ENCODE peak calls at places on chromosome 13, in seven cellular contexts. S is HepG2, U is SK-N-SH, G is K562, E is HCT116, J is H1, I is GM12878. R is an unnamed sample.

GRCh38 chr13:44141213-44141724 is 232.4 kb upstream of the SERP2 start:
- DNase-seq in I (no peak), E (no peak), U (no peak), J (no peak), G (no peak), S (no peak), R (no peak)

GRCh38 chr13:95643471-95643813 is 1.1 kb downstream of the DZIP1 start:
- DNase-seq in I (no peak), U (peak; percentile 57), J (no peak), G (no peak), E (no peak), S (peak; percentile 6), R (no peak)

GRCh38 chr13:62625214-62625613 is 1209.6 kb upstream of the PCDH20 start:
- DNase-seq in J (no peak), I (no peak), S (no peak), U (no peak), E (no peak), G (no peak), R (no peak)

GRCh38 chr13:19864339-19865309 is 1.2 kb upstream of the ZMYM5 start:
- DNase-seq in U (peak; percentile 64), E (no peak), G (peak; percentile 14), J (peak; percentile 83), S (no peak), I (no peak), R (peak; percentile 81)

GRCh38 chr13:96542986-96543385 is 451.3 kb downstream of the OXGR1 start:
- DNase-seq in G (no peak), J (no peak), S (no peak), I (no peak), U (no peak), E (no peak), R (no peak)

GRCh38 chr13:48532146-48532472 is 771 bp downstream of the RCBTB2 start:
- DNase-seq in G (no peak), S (no peak), U (no peak), E (no peak), I (peak; percentile 26), J (no peak), R (no peak)

GRCh38 chr13:91236182-91236581 is 111.3 kb upstream of the MIR17HG start:
- DNase-seq in I (no peak), S (no peak), U (no peak), E (no peak), G (no peak), J (no peak), R (no peak)

GRCh38 chr13:43908156-43909126 is 28.7 kb downstream of the LACC1 start:
- DNase-seq in S (peak; percentile 20), U (peak; percentile 36), J (no peak), G (no peak), I (no peak), E (peak; percentile 37), R (no peak)

GRCh38 chr13:87355451-87355850 is 315.7 kb upstream of the SLITRK5 start:
- DNase-seq in E (no peak), G (no peak), J (no peak), S (no peak), I (no peak), U (no peak), R (no peak)

GRCh38 chr13:21395953-21396352 is 63.1 kb downstream of the ZDHHC20 start:
- DNase-seq in E (no peak), U (no peak), I (no peak), S (no peak), G (no peak), J (no peak), R (no peak)

GRCh38 chr13:98187862-98188261 is 10.8 kb upstream of the RNF113B start:
- DNase-seq in G (no peak), I (no peak), J (no peak), U (no peak), E (no peak), S (no peak), R (no peak)

GRCh38 chr13:66048888-66049287 is 1181.2 kb downstream of the PCDH9 start:
- DNase-seq in E (no peak), S (no peak), I (no peak), G (no peak), J (no peak), U (no peak), R (no peak)

GRCh38 chr13:36788276-36788675 is 30.7 kb upstream of the RFXAP start:
- DNase-seq in I (no peak), S (no peak), G (no peak), J (no peak), E (no peak), U (no peak), R (no peak)

GRCh38 chr13:100100115-100100879 is 11.4 kb downstream of the PCCA start:
- DNase-seq in I (no peak), G (no peak), J (no peak), U (no peak), E (no peak), S (peak; percentile 71), R (peak; percentile 20)

GRCh38 chr13:99610702-99611289 is 109.5 kb downstream of the TM9SF2 start:
- DNase-seq in I (no peak), U (no peak), J (no peak), S (no peak), G (no peak), E (no peak), R (peak; percentile 13)

GRCh38 chr13:83024955-83025594 is 857.2 kb downstream of the SLITRK1 start:
- DNase-seq in E (no peak), S (no peak), I (no peak), U (no peak), J (no peak), G (no peak), R (no peak)

GRCh38 chr13:94033098-94033497 is 446.4 kb downstream of the DCT start:
- DNase-seq in U (no peak), I (no peak), S (no peak), G (no peak), E (no peak), J (no peak), R (no peak)

GRCh38 chr13:30898070-30898469 is 8.0 kb upstream of the MEDAG start:
- DNase-seq in U (no peak), E (no peak), I (no peak), G (no peak), J (no peak), S (no peak), R (no peak)

GRCh38 chr13:25136872-25137623 is 35.0 kb downstream of the AMER2 start:
- DNase-seq in S (no peak), E (no peak), I (no peak), G (no peak), J (peak; percentile 54), U (no peak), R (no peak)

GRCh38 chr13:44876782-44877324 is 112.4 kb downstream of the NUFIP1 start:
- DNase-seq in J (peak; percentile 97), S (no peak), I (no peak), G (peak; percentile 49), U (no peak), E (peak; percentile 12), R (no peak)

GRCh38 chr13:110365876-110366275 is 58.8 kb downstream of the COL4A2 start:
- DNase-seq in S (no peak), E (no peak), J (no peak), I (no peak), U (no peak), G (no peak), R (no peak)

GRCh38 chr13:37681295-37682032 is 82.9 kb upstream of the POSTN start:
- DNase-seq in U (no peak), I (no peak), G (no peak), J (no peak), E (no peak), S (no peak), R (no peak)

GRCh38 chr13:114258589-114258988 is 22.8 kb upstream of the UPF3A start:
- DNase-seq in G (no peak), U (no peak), E (no peak), J (no peak), I (no peak), S (no peak), R (no peak)

GRCh38 chr13:29830000-29830399 is 20.4 kb downstream of the UBL3 start:
- DNase-seq in I (no peak), G (no peak), U (no peak), J (no peak), E (no peak), S (no peak), R (no peak)

GRCh38 chr13:39804332-39805231 is 149.1 kb downstream of the COG6 start:
- DNase-seq in J (no peak), S (no peak), U (no peak), E (no peak), G (no peak), I (no peak), R (no peak)

GRCh38 chr13:39803851-39804250 is 148.4 kb downstream of the COG6 start:
- DNase-seq in G (no peak), J (no peak), U (no peak), I (no peak), E (no peak), S (no peak), R (no peak)

GRCh38 chr13:39803156-39803555 is 147.7 kb downstream of the COG6 start:
- DNase-seq in J (no peak), I (no peak), S (no peak), G (no peak), U (no peak), E (no peak), R (no peak)
- TF ChIP-seq JUND in J (no peak), I (no peak), S (no peak), G (no peak), U (no peak), E (no peak), R (no peak)

GRCh38 chr13:53165201-53165600 is 136.6 kb downstream of the OLFM4 start:
- DNase-seq in E (no peak), G (no peak), J (no peak), U (no peak), S (no peak), I (no peak), R (no peak)

GRCh38 chr13:53161231-53161630 is 132.6 kb downstream of the OLFM4 start:
- DNase-seq in G (no peak), J (no peak), S (no peak), E (no peak), U (no peak), I (no peak), R (no peak)

GRCh38 chr13:53158201-53158600 is 129.6 kb downstream of the OLFM4 start:
- DNase-seq in E (no peak), J (no peak), S (no peak), I (no peak), U (no peak), G (no peak), R (no peak)

GRCh38 chr13:53160211-53160610 is 131.6 kb downstream of the OLFM4 start:
- DNase-seq in S (no peak), G (no peak), E (no peak), J (no peak), U (no peak), I (no peak), R (no peak)

GRCh38 chr13:53159439-53159838 is 130.8 kb downstream of the OLFM4 start:
- DNase-seq in E (no peak), J (no peak), I (no peak), G (no peak), U (no peak), S (no peak), R (no peak)
- TF ChIP-seq JUND in E (no peak), J (no peak), I (no peak), G (no peak), U (no peak), S (no peak), R (no peak)

GRCh38 chr13:39818953-39819352 is 163.5 kb downstream of the COG6 start:
- DNase-seq in I (no peak), J (no peak), S (no peak), E (no peak), G (no peak), U (no peak), R (no peak)
- TF ChIP-seq JUND in I (no peak), J (no peak), S (no peak), E (no peak), G (no peak), U (no peak), R (no peak)

GRCh38 chr13:113211774-113212173 is 2.4 kb downstream of the CUL4A start:
- DNase-seq in I (no peak), J (no peak), E (no peak), G (no peak), U (no peak), S (peak; percentile 51), R (peak; percentile 35)
- TF ChIP-seq JUND in I (no peak), J (no peak), E (no peak), G (no peak), U (no peak), S (no peak), R (no peak)

R was measured in T47D.